ENCODE peak calls at places on chromosomes 2 and 18, in nine cellular contexts. C is stomach, U is kidney, R is sigmoid colon, G is breast epithelium, F is body of pancreas, X is K562, P is lower lobe of right lung, D is cardiac muscle cell. V is an unnamed sample.
A peak's percentile ranks its signal among the peaks of the same experiment; 100 is the strongest.

GRCh38 chr2:212027681-212028628 is 510.6 kb downstream of the ERBB4 start:
- DNase-seq in R (no peak), G (no peak), P (no peak), X (no peak), C (no peak), F (no peak), U (no peak), D (no peak), V (peak; percentile 27)

GRCh38 chr2:150644298-150645067 is 157.0 kb upstream of the RND3 start:
- DNase-seq in U (no peak), R (no peak), D (no peak), G (no peak), F (no peak), X (no peak), C (no peak), P (no peak), V (peak; percentile 87)

GRCh38 chr2:47844162-47844561 is 61.2 kb downstream of the MSH6 start:
- DNase-seq in P (no peak), U (no peak), C (no peak), X (no peak), F (no peak), D (no peak), R (no peak), G (no peak), V (no peak)

GRCh38 chr2:164066095-164066494 is 330.3 kb upstream of the FIGN start:
- DNase-seq in U (no peak), X (no peak), C (no peak), F (no peak), G (no peak), D (no peak), P (no peak), R (no peak), V (no peak)

GRCh38 chr2:100104718-100105677 is 37.4 kb downstream of the AFF3 start:
- DNase-seq in F (peak; percentile 41), C (peak; percentile 29), P (no peak), G (no peak), U (no peak), D (peak; percentile 78), R (no peak), X (no peak), V (no peak)

GRCh38 chr2:38376346-38376682 is 759 bp downstream of the ATL2 start:
- DNase-seq in D (peak; percentile 79), U (no peak), C (peak; percentile 49), F (no peak), R (no peak), X (no peak), G (peak; percentile 64), P (no peak), V (peak; percentile 60)

GRCh38 chr2:28663359-28663758 is 88.3 kb upstream of the PPP1CB start:
- DNase-seq in D (no peak), C (no peak), R (peak; percentile 57), X (no peak), U (no peak), F (no peak), G (no peak), P (no peak), V (peak; percentile 67)

GRCh38 chr2:100978582-100979051 is 23.5 kb upstream of the RPL31 start:
- DNase-seq in G (no peak), P (no peak), X (no peak), U (no peak), D (no peak), R (peak; percentile 86), F (no peak), C (no peak), V (peak; percentile 21)

GRCh38 chr18:48293954-48294893 is 115.0 kb downstream of the ZBTB7C start:
- DNase-seq in R (no peak), G (peak; percentile 19), X (no peak), F (peak; percentile 46), U (no peak), D (no peak), C (no peak), P (no peak), V (no peak)

GRCh38 chr2:84701880-84702279 is 179.0 kb downstream of the TRABD2A start:
- DNase-seq in P (no peak), X (no peak), R (no peak), F (no peak), C (no peak), G (no peak), U (no peak), D (no peak), V (peak; percentile 18)

DNA sequence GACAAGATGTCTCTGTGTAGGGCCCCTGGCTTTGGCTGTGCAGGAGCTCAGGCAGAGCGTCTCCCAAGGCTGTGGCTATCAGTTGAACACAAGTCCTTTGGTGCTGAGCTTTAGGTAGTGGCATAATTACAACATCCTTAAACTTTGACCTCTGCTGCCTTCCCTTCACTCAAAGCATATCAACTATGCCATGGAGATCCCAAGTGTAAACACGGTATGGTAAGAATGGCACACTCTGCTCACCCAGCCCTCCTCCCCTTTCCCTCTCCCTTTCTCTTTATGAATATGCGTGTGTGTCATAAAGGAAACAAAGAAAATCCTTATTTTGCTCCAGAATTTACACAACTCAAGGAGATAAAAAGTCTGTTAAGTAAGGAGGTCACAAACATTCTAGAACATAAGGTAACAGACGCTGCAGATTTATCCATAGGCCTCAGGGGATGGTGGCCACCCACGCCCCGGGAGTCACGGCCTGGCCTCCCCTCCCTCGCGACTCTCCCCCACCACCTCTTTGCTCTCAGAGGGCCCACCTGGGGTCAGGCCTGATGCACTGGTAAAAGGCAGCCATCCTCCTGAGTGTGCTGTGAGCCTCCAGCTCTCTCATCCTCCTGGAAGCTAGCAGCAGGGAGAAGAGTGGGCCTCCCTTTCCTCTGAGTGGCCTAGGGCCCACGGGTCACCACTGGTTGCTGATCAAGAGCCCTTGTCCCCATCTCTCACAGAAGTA is 67.3 kb downstream of the CRACDL start:
- DNase-seq in R (no peak), D (no peak), P (no peak), X (no peak), G (no peak), U (no peak), F (no peak), C (no peak), V (no peak)
- H3K4me3 ChIP-seq in R (no peak overlapping the region), D (no peak overlapping the region), P (peak overlapping the region; percentile 37), X (no peak overlapping the region), G (peak overlapping the region; percentile 48), U (no peak overlapping the region), F (no peak overlapping the region), C (peak overlapping the region; percentile 20), V (no peak overlapping the region)

DNA sequence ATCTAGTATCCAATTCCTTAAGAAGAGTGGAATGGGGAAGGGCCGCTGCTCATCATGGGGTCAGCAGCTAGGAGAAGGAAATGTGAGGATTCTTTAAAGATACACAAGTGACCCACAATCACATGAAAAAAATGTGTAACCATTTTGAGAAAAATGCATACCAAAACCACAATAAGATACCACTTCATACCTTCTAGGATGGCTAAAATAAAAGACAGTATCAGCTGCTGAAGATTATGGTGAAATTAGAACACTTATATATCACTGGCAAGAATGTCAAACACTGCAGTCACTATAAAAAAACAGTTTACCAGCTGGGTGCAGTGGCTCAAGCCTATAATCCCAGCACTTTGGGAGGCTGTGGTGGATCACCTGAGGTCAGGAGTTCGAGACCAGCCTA is 67.9 kb downstream of the C2orf74 start:
- DNase-seq in P (no peak), R (no peak), F (no peak), U (no peak), G (no peak), C (no peak), D (no peak), X (no peak), V (no peak)
- H3K36me3 ChIP-seq in P (peaks cover 94% of the 10 kb centered on the region), R (peaks cover 30% of the 10 kb centered on the region), F (peaks cover 21% of the 10 kb centered on the region), U (peaks cover 25% of the 10 kb centered on the region), G (peaks cover 3% of the 10 kb centered on the region), C (peaks cover 11% of the 10 kb centered on the region), D (peaks cover 73% of the 10 kb centered on the region), X (peaks cover 84% of the 10 kb centered on the region), V (peaks cover 39% of the 10 kb centered on the region)

GRCh38 chr2:128232965-128233789 is 85.5 kb downstream of the HS6ST1 start:
- DNase-seq in R (peak; percentile 92), U (peak; percentile 95), G (peak; percentile 65), F (peak; percentile 92), X (peak; percentile 88), C (peak; percentile 91), D (peak; percentile 91), P (peak; percentile 94), V (peak; percentile 45)
- H3K27ac ChIP-seq in R (peak overlapping the region; percentile 84), U (peak overlapping the region; percentile 11), G (peak overlapping the region; percentile 66), F (peak overlapping the region; percentile 65), X (no peak overlapping the region), C (peak overlapping the region; percentile 70), D (no peak overlapping the region), P (peak overlapping the region; percentile 62), V (no peak overlapping the region)

GRCh38 chr2:238140721-238141540 is 2.5 kb downstream of the KLHL30 start:
- DNase-seq in F (no peak), C (no peak), G (no peak), P (no peak), U (no peak), D (no peak), X (no peak), R (no peak), V (no peak)
- H3K4me3 ChIP-seq in F (no peak overlapping the region), C (no peak overlapping the region), G (no peak overlapping the region), P (no peak overlapping the region), U (no peak overlapping the region), D (no peak overlapping the region), X (no peak overlapping the region), R (no peak overlapping the region), V (no peak overlapping the region)

GRCh38 chr2:218257390-218257981 is 3.3 kb upstream of the GPBAR1 start:
- DNase-seq in P (peak; percentile 51), F (peak; percentile 65), D (no peak), R (peak; percentile 56), C (no peak), G (no peak), X (peak; percentile 62), U (peak; percentile 61), V (no peak)

GRCh38 chr2:218259099-218259921 is 1.5 kb upstream of the GPBAR1 start:
- DNase-seq in F (peak; percentile 36), G (no peak), C (no peak), X (no peak), R (peak; percentile 96), U (peak; percentile 77), D (peak; percentile 75), P (peak; percentile 60), V (peak; percentile 81)

GRCh38 chr2:218252509-218253247 is 8.1 kb upstream of the GPBAR1 start:
- DNase-seq in X (no peak), G (no peak), U (no peak), C (peak; percentile 23), R (peak; percentile 60), P (no peak), D (no peak), F (no peak), V (no peak)

GRCh38 chr2:218256612-218257350 is 4.0 kb upstream of the GPBAR1 start:
- DNase-seq in C (no peak), R (peak; percentile 39), F (no peak), G (no peak), U (peak; percentile 37), X (no peak), D (no peak), P (no peak), V (no peak)

GRCh38 chr2:218255441-218255840 is 5.4 kb upstream of the GPBAR1 start:
- DNase-seq in X (no peak), G (no peak), C (no peak), F (no peak), P (no peak), R (peak; percentile 13), D (no peak), U (no peak), V (peak; percentile 37)
- H3K36me3 ChIP-seq in X (peaks cover 45% of the 10 kb centered on the region), G (peaks cover 18% of the 10 kb centered on the region), C (peaks cover 59% of the 10 kb centered on the region), F (peaks cover 26% of the 10 kb centered on the region), P (peaks cover 66% of the 10 kb centered on the region), R (peaks cover 44% of the 10 kb centered on the region), D (peaks cover 45% of the 10 kb centered on the region), U (peaks cover 42% of the 10 kb centered on the region), V (peaks cover 64% of the 10 kb centered on the region)